ENCODE peak calls at places on chromosomes 3 and 15, in ten cellular contexts. K is IMR-90; F is cardiac septum; S is activated CD4-positive, CD25-positive, alpha-beta regulatory T cell; M is activated B cell treated with CpG ODN at 0.5 μM for 24 hours; I is NCI-H1105; X is smooth muscle cell of the brain vasculature; R is CD4-positive, CD25-positive, alpha-beta regulatory T cell; Z is stimulated activated CD8-positive, alpha-beta memory T cell treated with anti-CD3 and anti-CD28 coated beads, Interleukin-15, amount 100 ng/mL, for 24 hours; N is T-helper 2 cell. U is an unnamed sample.
A peak's percentile ranks its signal among the peaks of the same experiment; 100 is the strongest.

GRCh38 chr3:120182613-120183524 is 88.6 kb upstream of the GSK3B start:
- DNase-seq in K (peak; percentile 62), F (no peak), S (no peak), M (no peak), I (peak; percentile 31), X (no peak), R (peak; percentile 1), Z (no peak), N (no peak), U (no peak)

GRCh38 chr3:46380471-46381215 is 9.9 kb downstream of the CCR5 start:
- DNase-seq in K (no peak), F (no peak), S (no peak), M (no peak), I (no peak), X (peak; percentile 18), R (no peak), Z (no peak), N (no peak), U (no peak)

GRCh38 chr3:157027861-157028745 is 131.8 kb downstream of the CCNL1 start:
- DNase-seq in K (no peak), F (no peak), S (no peak), M (no peak), I (no peak), X (no peak), R (no peak), Z (no peak), N (no peak), U (no peak)

GRCh38 chr3:131960324-131960723 is 74.5 kb downstream of the CPNE4 start:
- DNase-seq in K (peak; percentile 15), F (no peak), S (no peak), M (no peak), I (no peak), X (no peak), R (no peak), Z (no peak), N (no peak), U (no peak)

GRCh38 chr3:150324261-150324660 is 83.8 kb upstream of the TSC22D2 start:
- DNase-seq in K (no peak), F (no peak), S (no peak), M (no peak), I (no peak), X (no peak), R (no peak), Z (no peak), N (no peak), U (no peak)

GRCh38 chr3:5301671-5302297 is 114.3 kb downstream of the EDEM1 start:
- DNase-seq in K (peak; percentile 19), F (no peak), S (no peak), M (no peak), I (no peak), X (no peak), R (no peak), Z (no peak), N (no peak), U (no peak)

GRCh38 chr3:5376761-5377160 is 189.3 kb downstream of the EDEM1 start:
- DNase-seq in K (no peak), F (no peak), S (no peak), M (no peak), I (no peak), X (no peak), R (no peak), Z (no peak), N (no peak), U (no peak)

GRCh38 chr15:100234158-100235029 is 107.4 kb downstream of the ADAMTS17 start:
- DNase-seq in K (no peak), F (peak; percentile 73), S (no peak), M (no peak), I (no peak), X (no peak), R (no peak), Z (no peak), N (no peak), U (no peak)

GRCh38 chr3:189842681-189843602 is 211.8 kb downstream of the TP63 start:
- DNase-seq in K (no peak), F (no peak), S (no peak), M (no peak), I (peak; percentile 93), X (no peak), R (no peak), Z (no peak), N (no peak), U (no peak)

GRCh38 chr15:39230205-39230916 is 350.5 kb upstream of the THBS1 start:
- DNase-seq in K (no peak), F (no peak), S (no peak), M (no peak), I (no peak), X (no peak), R (no peak), Z (no peak), N (no peak), U (no peak)

GRCh38 chr3:100082108-100082642 is 32.1 kb downstream of the FILIP1L start:
- DNase-seq in K (no peak), F (no peak), S (no peak), M (no peak), I (no peak), X (no peak), R (no peak), Z (no peak), N (no peak), U (no peak)

GRCh38 chr3:173744479-173744878 is 346.9 kb downstream of the NLGN1 start:
- DNase-seq in K (no peak), F (no peak), S (no peak), M (no peak), I (no peak), X (no peak), R (no peak), Z (no peak), N (no peak), U (no peak)

GRCh38 chr15:50837256-50837770 is 71.2 kb upstream of the AP4E1 start:
- DNase-seq in K (no peak), F (no peak), S (no peak), M (no peak), I (no peak), X (no peak), R (no peak), Z (no peak), N (no peak), U (no peak)

GRCh38 chr3:58998476-58999117 is 51.2 kb downstream of the CFAP20DC start:
- DNase-seq in K (peak; percentile 98), F (no peak), S (no peak), M (no peak), I (no peak), X (no peak), R (no peak), Z (no peak), N (no peak), U (no peak)

GRCh38 chr15:90011705-90012104 is 10.6 kb downstream of the ZNF710 start:
- DNase-seq in K (no peak), F (no peak), S (no peak), M (no peak), I (no peak), X (no peak), R (no peak), Z (no peak), N (no peak), U (no peak)

GRCh38 chr3:184513276-184514150 is 48.1 kb upstream of the EPHB3 start:
- DNase-seq in K (peak; percentile 67), F (peak; percentile 90), S (peak; percentile 58), M (peak; percentile 75), I (peak; percentile 96), X (peak; percentile 35), R (peak; percentile 75), Z (peak; percentile 57), N (peak; percentile 76), U (peak; percentile 62)

GRCh38 chr3:10758304-10759037 is 57.6 kb upstream of the SLC6A11 start:
- DNase-seq in K (peak; percentile 66), F (no peak), S (no peak), M (no peak), I (no peak), X (no peak), R (peak; percentile 33), Z (peak; percentile 27), N (no peak), U (peak; percentile 20)

GRCh38 chr3:4994144-4994730 is 15.0 kb downstream of the BHLHE40 start:
- DNase-seq in K (peak; percentile 81), F (no peak), S (no peak), M (no peak), I (no peak), X (no peak), R (no peak), Z (no peak), N (no peak), U (no peak)

GRCh38 chr3:38522002-38522401 is 25.9 kb downstream of the EXOG start:
- DNase-seq in K (no peak), F (no peak), S (no peak), M (no peak), I (no peak), X (no peak), R (no peak), Z (no peak), N (no peak), U (no peak)

GRCh38 chr3:177610677-177611654 is 413.7 kb upstream of the TBL1XR1 start:
- DNase-seq in K (peak; percentile 40), F (no peak), S (no peak), M (no peak), I (peak; percentile 94), X (no peak), R (no peak), Z (no peak), N (no peak), U (no peak)

GRCh38 chr3:149576071-149576564 is 81.7 kb downstream of the WWTR1 start:
- DNase-seq in K (peak; percentile 99), F (no peak), S (no peak), M (no peak), I (peak; percentile 17), X (no peak), R (no peak), Z (no peak), N (no peak), U (no peak)

GRCh38 chr3:129794319-129795201 is 99.0 kb downstream of the TMCC1 start:
- DNase-seq in K (no peak), F (no peak), S (no peak), M (no peak), I (peak; percentile 92), X (no peak), R (no peak), Z (no peak), N (no peak), U (no peak)

GRCh38 chr3:183122257-183122932 is 23.1 kb upstream of the MCCC1 start:
- DNase-seq in K (peak; percentile 74), F (no peak), S (no peak), M (no peak), I (peak; percentile 61), X (peak; percentile 28), R (peak; percentile 59), Z (no peak), N (no peak), U (no peak)

GRCh38 chr3:51934991-51935885 is 6.5 kb downstream of the RRP9 start:
- DNase-seq in K (no peak), F (no peak), S (no peak), M (peak; percentile 9), I (no peak), X (no peak), R (no peak), Z (no peak), N (no peak), U (no peak)

GRCh38 chr3:106144051-106144450 is 275.2 kb upstream of the CBLB start:
- DNase-seq in K (peak; percentile 55), F (no peak), S (no peak), M (no peak), I (no peak), X (no peak), R (no peak), Z (no peak), N (no peak), U (no peak)

GRCh38 chr15:72199721-72200212 is 2.2 kb upstream of the GRAMD2A start:
- DNase-seq in K (peak; percentile 71), F (peak; percentile 87), S (peak; percentile 49), M (peak; percentile 60), I (peak; percentile 81), X (peak; percentile 45), R (peak; percentile 73), Z (peak; percentile 27), N (peak; percentile 63), U (peak; percentile 71)